ENCODE peak calls at places on chromosomes 4 and X, in six cellular contexts. One of them, this sample, is unnamed.

GRCh38 chr4:120009731-120010130 is 56.9 kb downstream of the MAD2L1 start:
- DNase-seq in Daoy: peak; percentile 7
- DNase-seq in memory B cell: no peak
- DNase-seq in activated T-cell treated with anti-CD3 and anti-CD28 coated beads, Interleukin-2, amount 50 U/mL, for 1 hour: no peak
- DNase-seq in CD8-positive, alpha-beta T cell: no peak
- DNase-seq in tibial artery: no peak
- DNase-seq in this sample: no peak

GRCh38 chr4:183396187-183396738 is 48.2 kb upstream of the CDKN2AIP start:
- DNase-seq in Daoy: no peak
- DNase-seq in memory B cell: no peak
- DNase-seq in activated T-cell treated with anti-CD3 and anti-CD28 coated beads, Interleukin-2, amount 50 U/mL, for 1 hour: no peak
- DNase-seq in CD8-positive, alpha-beta T cell: no peak
- DNase-seq in tibial artery: peak; percentile 4
- DNase-seq in this sample: no peak

GRCh38 chrX:154444001-154444754 is at the start of gene FAM50A:
- DNase-seq in Daoy: peak; percentile 70
- DNase-seq in memory B cell: peak; percentile 63
- DNase-seq in activated T-cell treated with anti-CD3 and anti-CD28 coated beads, Interleukin-2, amount 50 U/mL, for 1 hour: peak; percentile 72
- DNase-seq in CD8-positive, alpha-beta T cell: peak; percentile 56
- DNase-seq in tibial artery: peak; percentile 90
- DNase-seq in this sample: peak; percentile 84

GRCh38 chr4:45957353-45957752 is 166.5 kb downstream of the GABRG1 start:
- DNase-seq in Daoy: no peak
- DNase-seq in memory B cell: no peak
- DNase-seq in activated T-cell treated with anti-CD3 and anti-CD28 coated beads, Interleukin-2, amount 50 U/mL, for 1 hour: no peak
- DNase-seq in CD8-positive, alpha-beta T cell: no peak
- DNase-seq in tibial artery: no peak
- DNase-seq in this sample: no peak

GRCh38 chr4:34972189-34972588 is 1272.1 kb downstream of the ARAP2 start:
- DNase-seq in Daoy: peak; percentile 1
- DNase-seq in memory B cell: no peak
- DNase-seq in activated T-cell treated with anti-CD3 and anti-CD28 coated beads, Interleukin-2, amount 50 U/mL, for 1 hour: no peak
- DNase-seq in CD8-positive, alpha-beta T cell: no peak
- DNase-seq in tibial artery: no peak
- DNase-seq in this sample: no peak

GRCh38 chrX:25597561-25597960 is 540.6 kb upstream of the MAGEB18 start:
- DNase-seq in Daoy: no peak
- DNase-seq in memory B cell: no peak
- DNase-seq in activated T-cell treated with anti-CD3 and anti-CD28 coated beads, Interleukin-2, amount 50 U/mL, for 1 hour: no peak
- DNase-seq in CD8-positive, alpha-beta T cell: no peak
- DNase-seq in tibial artery: no peak
- DNase-seq in this sample: no peak

GRCh38 chrX:107135076-107135964 is 16.7 kb upstream of the RBM41 start:
- DNase-seq in Daoy: peak; percentile 49
- DNase-seq in memory B cell: no peak
- DNase-seq in activated T-cell treated with anti-CD3 and anti-CD28 coated beads, Interleukin-2, amount 50 U/mL, for 1 hour: no peak
- DNase-seq in CD8-positive, alpha-beta T cell: no peak
- DNase-seq in tibial artery: no peak
- DNase-seq in this sample: no peak

GRCh38 chrX:6384921-6385320 is 150.0 kb downstream of the VCX3A start:
- DNase-seq in Daoy: no peak
- DNase-seq in memory B cell: no peak
- DNase-seq in activated T-cell treated with anti-CD3 and anti-CD28 coated beads, Interleukin-2, amount 50 U/mL, for 1 hour: no peak
- DNase-seq in CD8-positive, alpha-beta T cell: no peak
- DNase-seq in tibial artery: no peak
- DNase-seq in this sample: no peak

GRCh38 chr4:156815717-156816319 is 155.8 kb downstream of the PDGFC start:
- DNase-seq in Daoy: no peak
- DNase-seq in memory B cell: no peak
- DNase-seq in activated T-cell treated with anti-CD3 and anti-CD28 coated beads, Interleukin-2, amount 50 U/mL, for 1 hour: no peak
- DNase-seq in CD8-positive, alpha-beta T cell: no peak
- DNase-seq in tibial artery: no peak
- DNase-seq in this sample: no peak

GRCh38 chr4:182924497-182924896 is 7.3 kb upstream of the DCTD start:
- DNase-seq in Daoy: no peak
- DNase-seq in memory B cell: no peak
- DNase-seq in activated T-cell treated with anti-CD3 and anti-CD28 coated beads, Interleukin-2, amount 50 U/mL, for 1 hour: no peak
- DNase-seq in CD8-positive, alpha-beta T cell: no peak
- DNase-seq in tibial artery: no peak
- DNase-seq in this sample: no peak

GRCh38 chr4:52376107-52376704 is 282.9 kb downstream of the USP46 start:
- DNase-seq in Daoy: peak; percentile 3
- DNase-seq in memory B cell: no peak
- DNase-seq in activated T-cell treated with anti-CD3 and anti-CD28 coated beads, Interleukin-2, amount 50 U/mL, for 1 hour: no peak
- DNase-seq in CD8-positive, alpha-beta T cell: no peak
- DNase-seq in tibial artery: no peak
- DNase-seq in this sample: no peak

GRCh38 chr4:15197005-15197404 is 194.7 kb downstream of the CPEB2 start:
- DNase-seq in Daoy: peak; percentile 10
- DNase-seq in memory B cell: no peak
- DNase-seq in activated T-cell treated with anti-CD3 and anti-CD28 coated beads, Interleukin-2, amount 50 U/mL, for 1 hour: no peak
- DNase-seq in CD8-positive, alpha-beta T cell: no peak
- DNase-seq in tibial artery: no peak
- DNase-seq in this sample: no peak

GRCh38 chrX:85851418-85851817 is 195.9 kb downstream of the CHM start:
- DNase-seq in Daoy: no peak
- DNase-seq in memory B cell: no peak
- DNase-seq in activated T-cell treated with anti-CD3 and anti-CD28 coated beads, Interleukin-2, amount 50 U/mL, for 1 hour: no peak
- DNase-seq in CD8-positive, alpha-beta T cell: no peak
- DNase-seq in tibial artery: no peak
- DNase-seq in this sample: no peak

GRCh38 chrX:37580080-37580479 is 8.6 kb downstream of the LANCL3 start:
- DNase-seq in Daoy: no peak
- DNase-seq in memory B cell: no peak
- DNase-seq in activated T-cell treated with anti-CD3 and anti-CD28 coated beads, Interleukin-2, amount 50 U/mL, for 1 hour: no peak
- DNase-seq in CD8-positive, alpha-beta T cell: no peak
- DNase-seq in tibial artery: no peak
- DNase-seq in this sample: no peak

GRCh38 chr4:181143241-181143854 is 1099.9 kb upstream of the TENM3 start:
- DNase-seq in Daoy: peak; percentile 63
- DNase-seq in memory B cell: peak; percentile 60
- DNase-seq in activated T-cell treated with anti-CD3 and anti-CD28 coated beads, Interleukin-2, amount 50 U/mL, for 1 hour: peak; percentile 60
- DNase-seq in CD8-positive, alpha-beta T cell: peak; percentile 56
- DNase-seq in tibial artery: peak; percentile 75
- DNase-seq in this sample: no peak

GRCh38 chr4:6200922-6201362 is 593 bp upstream of the JAKMIP1 start:
- DNase-seq in Daoy: peak; percentile 50
- DNase-seq in memory B cell: no peak
- DNase-seq in activated T-cell treated with anti-CD3 and anti-CD28 coated beads, Interleukin-2, amount 50 U/mL, for 1 hour: peak; percentile 33
- DNase-seq in CD8-positive, alpha-beta T cell: no peak
- DNase-seq in tibial artery: no peak
- DNase-seq in this sample: no peak

GRCh38 chr4:74654230-74654681 is 140.1 kb downstream of the BTC start:
- DNase-seq in Daoy: no peak
- DNase-seq in memory B cell: no peak
- DNase-seq in activated T-cell treated with anti-CD3 and anti-CD28 coated beads, Interleukin-2, amount 50 U/mL, for 1 hour: no peak
- DNase-seq in CD8-positive, alpha-beta T cell: no peak
- DNase-seq in tibial artery: no peak
- DNase-seq in this sample: no peak

GRCh38 chr4:85495621-85496020 is 20.7 kb downstream of the ARHGAP24 start:
- DNase-seq in Daoy: no peak
- DNase-seq in memory B cell: no peak
- DNase-seq in activated T-cell treated with anti-CD3 and anti-CD28 coated beads, Interleukin-2, amount 50 U/mL, for 1 hour: no peak
- DNase-seq in CD8-positive, alpha-beta T cell: no peak
- DNase-seq in tibial artery: no peak
- DNase-seq in this sample: no peak

GRCh38 chr4:111330786-111331185 is 707.9 kb upstream of the PITX2 start:
- DNase-seq in Daoy: no peak
- DNase-seq in memory B cell: no peak
- DNase-seq in activated T-cell treated with anti-CD3 and anti-CD28 coated beads, Interleukin-2, amount 50 U/mL, for 1 hour: no peak
- DNase-seq in CD8-positive, alpha-beta T cell: no peak
- DNase-seq in tibial artery: no peak
- DNase-seq in this sample: no peak

GRCh38 chr4:104015680-104016079 is 295.9 kb upstream of the TACR3 start:
- DNase-seq in Daoy: no peak
- DNase-seq in memory B cell: no peak
- DNase-seq in activated T-cell treated with anti-CD3 and anti-CD28 coated beads, Interleukin-2, amount 50 U/mL, for 1 hour: no peak
- DNase-seq in CD8-positive, alpha-beta T cell: no peak
- DNase-seq in tibial artery: no peak
- DNase-seq in this sample: no peak

GRCh38 chrX:119763175-119763574 is 4.8 kb downstream of the SOWAHD start:
- DNase-seq in Daoy: peak; percentile 73
- DNase-seq in memory B cell: no peak
- DNase-seq in activated T-cell treated with anti-CD3 and anti-CD28 coated beads, Interleukin-2, amount 50 U/mL, for 1 hour: no peak
- DNase-seq in CD8-positive, alpha-beta T cell: no peak
- DNase-seq in tibial artery: no peak
- DNase-seq in this sample: no peak